ENCODE peak calls at places on chromosomes 12 and 14, in seven cellular contexts. M is ascending aorta, V is left ventricle myocardium inferior, F is prostate gland, O is foreskin keratinocyte, E is Calu3, X is nephron progenitor cell. Q is an unnamed sample.

GRCh38 chr14:94400454-94400853 is 12.1 kb upstream of the SERPINA1 start:
- DNase-seq in M (no peak), V (no peak), F (no peak), O (no peak), E (no peak), X (no peak), Q (no peak)

GRCh38 chr14:44625098-44625497 is 118.0 kb upstream of the FSCB start:
- DNase-seq in M (no peak), V (no peak), F (no peak), O (no peak), E (no peak), X (no peak), Q (no peak)

GRCh38 chr14:37890095-37890494 is 294.7 kb downstream of the TTC6 start:
- DNase-seq in M (no peak), V (no peak), F (no peak), O (no peak), E (no peak), X (no peak), Q (no peak)

GRCh38 chr12:5088586-5089264 is 45.0 kb downstream of the KCNA5 start:
- DNase-seq in M (no peak), V (no peak), F (no peak), O (no peak), E (peak; percentile 12), X (no peak), Q (no peak)

GRCh38 chr12:132593521-132593920 is 16.9 kb downstream of the LRCOL1 start:
- DNase-seq in M (no peak), V (no peak), F (no peak), O (no peak), E (peak; percentile 27), X (no peak), Q (no peak)

GRCh38 chr12:127811988-127812387 is 455.0 kb upstream of the TMEM132C start:
- DNase-seq in M (no peak), V (peak; percentile 57), F (no peak), O (no peak), E (no peak), X (peak; percentile 58), Q (no peak)

GRCh38 chr12:121786441-121786825 is 7.1 kb downstream of the RHOF start:
- DNase-seq in M (no peak), V (no peak), F (no peak), O (peak; percentile 97), E (peak; percentile 96), X (no peak), Q (no peak)

GRCh38 chr12:110316861-110317260 is 35.8 kb downstream of the ATP2A2 start:
- DNase-seq in M (no peak), V (no peak), F (no peak), O (peak; percentile 49), E (no peak), X (no peak), Q (no peak)

GRCh38 chr12:19908825-19909224 is 459.5 kb upstream of the PDE3A start:
- DNase-seq in M (no peak), V (no peak), F (no peak), O (no peak), E (no peak), X (no peak), Q (no peak)

GRCh38 chr12:67630373-67631088 is 18.0 kb upstream of the DYRK2 start:
- DNase-seq in M (no peak), V (no peak), F (no peak), O (no peak), E (peak; percentile 25), X (peak; percentile 6), Q (peak; percentile 29)
- TF ChIP-seq CTCF in M (no peak), V (peak; percentile 26), F (no peak), O (no peak), E (no peak), X (no peak), Q (no peak)

DNA sequence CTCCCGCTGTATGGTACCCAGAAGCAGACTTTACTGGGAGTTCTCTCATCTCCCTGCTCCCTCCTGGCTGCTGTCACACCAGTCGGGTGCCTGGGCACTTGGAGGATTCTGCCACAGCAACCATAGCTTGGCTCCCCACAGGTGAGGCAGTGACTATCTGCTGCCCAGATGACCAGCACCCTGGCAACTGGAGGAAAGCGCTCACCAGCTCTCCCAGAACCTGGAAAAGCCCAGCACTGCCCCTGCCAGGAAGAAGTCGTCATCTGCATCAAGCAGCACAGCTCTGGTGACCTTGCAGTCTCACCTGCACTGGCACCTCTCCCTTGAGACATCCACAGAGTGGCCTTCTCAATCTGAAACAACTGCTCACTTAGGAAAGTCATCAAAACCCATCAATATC is 31.9 kb upstream of the TC2N start:
- DNase-seq in M (no peak), V (no peak), F (no peak), O (no peak), E (peak; percentile 27), X (no peak), Q (no peak)
- TF ChIP-seq CTCF in M (no peak), V (no peak), F (no peak), O (no peak), E (no peak), X (no peak), Q (no peak)

DNA sequence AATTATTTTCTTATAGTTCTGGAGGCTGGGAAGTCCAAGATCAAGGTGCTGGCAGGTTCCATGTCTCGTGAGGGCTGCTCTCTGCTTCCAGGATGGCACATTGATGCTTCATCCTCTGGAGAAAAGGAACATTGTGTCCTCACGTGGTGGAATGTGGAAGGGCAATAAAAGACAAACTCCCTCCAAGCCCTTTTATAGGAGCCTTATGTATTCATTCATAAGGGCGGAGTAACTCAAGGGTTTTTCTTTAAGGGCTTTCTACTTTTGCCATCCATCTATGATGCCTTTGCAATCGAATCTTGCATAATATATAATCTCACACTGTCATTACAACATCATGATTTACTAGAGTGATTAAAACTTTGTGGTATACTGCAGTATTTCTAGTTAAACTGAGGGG is 132.7 kb upstream of the DDHD1 start:
- DNase-seq in M (no peak), V (no peak), F (no peak), O (no peak), E (no peak), X (no peak), Q (no peak)
- TF ChIP-seq CTCF in M (no peak), V (no peak), F (no peak), O (peak; percentile 51), E (no peak), X (no peak), Q (no peak)

GRCh38 chr14:63727231-63727735 is 582 bp downstream of the SGPP1 start:
- DNase-seq in M (peak; percentile 69), V (peak; percentile 32), F (peak; percentile 32), O (no peak), E (peak; percentile 34), X (peak; percentile 59), Q (peak; percentile 52)

GRCh38 chr14:63730659-63731058 is 2.8 kb upstream of the SGPP1 start:
- DNase-seq in M (no peak), V (no peak), F (no peak), O (no peak), E (no peak), X (no peak), Q (no peak)

GRCh38 chr14:63725786-63726185 is 2.1 kb downstream of the SGPP1 start:
- DNase-seq in M (no peak), V (no peak), F (no peak), O (no peak), E (no peak), X (no peak), Q (no peak)

GRCh38 chr14:63726499-63726898 is 1.4 kb downstream of the SGPP1 start:
- DNase-seq in M (no peak), V (no peak), F (no peak), O (no peak), E (no peak), X (no peak), Q (no peak)

GRCh38 chr14:63727736-63728728 is at the start of gene SGPP1:
- DNase-seq in M (peak; percentile 89), V (peak; percentile 84), F (peak; percentile 58), O (no peak), E (peak; percentile 85), X (peak; percentile 88), Q (peak; percentile 94)
- TF ChIP-seq CTCF in M (peak; percentile 31), V (peak; percentile 64), F (peak; percentile 12), O (peak; percentile 54), E (no peak), X (peak; percentile 31), Q (peak; percentile 56)

GRCh38 chr14:101812071-101812470 is 50.6 kb downstream of the PPP2R5C start:
- DNase-seq in M (no peak), V (no peak), F (no peak), O (no peak), E (peak; percentile 50), X (no peak), Q (no peak)
- TF ChIP-seq CTCF in M (no peak), V (peak; percentile 30), F (no peak), O (no peak), E (no peak), X (no peak), Q (no peak)

GRCh38 chr14:34792593-34792992 is 78.2 kb upstream of the CFL2 start:
- DNase-seq in M (no peak), V (no peak), F (no peak), O (no peak), E (no peak), X (no peak), Q (no peak)
- TF ChIP-seq CTCF in M (no peak), V (no peak), F (no peak), O (no peak), E (no peak), X (no peak), Q (no peak)

DNA sequence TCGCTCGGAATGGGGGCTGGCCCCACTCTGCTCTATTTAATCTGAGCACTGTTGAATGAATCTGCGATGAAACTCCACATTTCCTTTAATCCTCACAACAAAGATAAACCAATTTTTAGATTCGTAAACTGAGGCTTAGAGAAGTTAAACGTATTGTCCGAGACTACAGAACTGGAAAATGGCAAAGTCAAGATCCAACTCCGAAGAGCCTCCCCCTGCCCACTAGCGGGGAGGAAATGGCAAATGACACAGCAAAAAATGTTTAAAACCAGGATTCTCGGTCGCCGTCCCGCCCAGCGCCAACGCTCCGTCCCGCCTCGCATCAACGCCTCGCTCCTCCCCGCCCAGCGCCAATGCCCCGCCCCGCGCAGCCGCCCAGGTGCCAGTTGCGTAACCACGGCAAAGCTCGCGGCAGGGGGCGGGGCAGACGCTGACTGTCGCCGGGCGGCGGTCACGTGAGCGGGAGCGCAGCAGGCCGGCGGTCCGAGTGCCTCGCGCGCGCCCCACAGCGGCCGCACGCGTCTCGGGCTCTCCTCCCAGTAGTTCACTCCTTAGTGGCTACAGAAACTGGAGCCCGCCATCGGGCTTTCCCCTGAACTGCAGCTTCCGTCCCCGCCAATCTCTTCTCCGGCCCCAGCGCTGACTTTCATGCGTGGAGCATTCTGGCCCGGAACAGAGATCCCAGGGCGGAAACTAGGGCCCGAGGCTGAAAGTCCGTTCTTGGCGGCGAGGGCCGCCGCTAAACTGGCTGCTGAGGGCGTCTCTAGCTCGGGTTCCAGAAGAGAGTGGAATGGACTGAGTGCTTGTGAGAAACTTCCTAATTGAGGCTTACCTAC is 13.6 kb upstream of the LRRC23 start:
- DNase-seq in M (peak; percentile 98), V (peak; percentile 99), F (peak; percentile 97), O (peak; percentile 66), E (peak; percentile 99), X (peak; percentile 100), Q (peak; percentile 98)
- TF ChIP-seq CTCF in M (peak; percentile 82), V (peak; percentile 96), F (peak; percentile 96), O (peak; percentile 99), E (peak; percentile 77), X (peak; percentile 76), Q (peak; percentile 85)

DNA sequence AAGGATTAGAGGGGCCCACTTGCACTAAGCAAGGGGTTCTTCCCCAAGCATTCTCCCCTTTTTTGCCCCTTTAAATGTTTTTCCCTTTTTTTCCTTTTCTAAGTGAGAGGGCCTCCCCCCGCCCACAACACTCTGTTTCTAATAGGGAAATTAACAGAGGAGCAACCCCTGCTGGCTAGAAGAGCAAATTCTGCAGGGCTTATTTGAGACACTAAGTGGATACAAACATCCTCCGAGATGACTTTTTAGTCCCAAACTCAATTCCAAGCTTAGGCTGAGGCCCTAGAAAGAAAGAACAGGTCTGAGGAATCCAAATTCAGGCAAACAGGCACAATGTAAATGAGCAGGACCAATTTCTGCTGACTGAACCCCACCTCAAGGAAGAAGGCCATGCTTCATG is 138.9 kb downstream of the GPR65 start:
- DNase-seq in M (no peak), V (no peak), F (no peak), O (no peak), E (no peak), X (no peak), Q (no peak)
- TF ChIP-seq CTCF in M (no peak), V (no peak), F (no peak), O (no peak), E (no peak), X (no peak), Q (no peak)

Q was measured in GM10248.